ENCODE peak calls at places on chromosome 3, in four cellular contexts. X, H, K and W are unnamed samples.
A peak's percentile ranks its signal among the peaks of the same experiment; 100 is the strongest.

GRCh38 chr3:128269131-128269775 is 116.0 kb downstream of the EEFSEC start:
- DNase-seq in X (no peak), H (peak; percentile 23), K (no peak), W (no peak)

GRCh38 chr3:45640091-45640507 is 45.5 kb downstream of the LIMD1 start:
- DNase-seq in X (no peak), H (no peak), K (no peak), W (no peak)

GRCh38 chr3:193779933-193780332 is 186.9 kb downstream of the OPA1 start:
- DNase-seq in X (no peak), H (no peak), K (no peak), W (no peak)

GRCh38 chr3:171393032-171393744 is 67.0 kb downstream of the TNIK start:
- DNase-seq in X (no peak), H (peak; percentile 34), K (no peak), W (peak; percentile 93)

GRCh38 chr3:21599890-21600289 is 151.1 kb downstream of the ZNF385D start:
- DNase-seq in X (no peak), H (peak; percentile 32), K (no peak), W (no peak)

GRCh38 chr3:171783086-171783485 is 27.2 kb downstream of the PLD1 start:
- DNase-seq in X (no peak), H (no peak), K (no peak), W (no peak)

GRCh38 chr3:132020058-132020457 is 14.8 kb downstream of the CPNE4 start:
- DNase-seq in X (no peak), H (no peak), K (no peak), W (no peak)

GRCh38 chr3:122318620-122319019 is 6.4 kb upstream of the CSTA start:
- DNase-seq in X (peak; percentile 21), H (no peak), K (no peak), W (no peak)

GRCh38 chr3:133292251-133292650 is 107.6 kb upstream of the BFSP2 start:
- DNase-seq in X (no peak), H (no peak), K (no peak), W (peak; percentile 67)

GRCh38 chr3:129057249-129057648 is 3.3 kb upstream of the GP9 start:
- DNase-seq in X (no peak), H (no peak), K (no peak), W (no peak)

GRCh38 chr3:143182861-143183667 is 63.5 kb downstream of the CHST2 start:
- DNase-seq in X (no peak), H (no peak), K (no peak), W (no peak)

GRCh38 chr3:71859128-71859519 is 74.2 kb upstream of the PROK2 start:
- DNase-seq in X (no peak), H (no peak), K (peak; percentile 6), W (peak; percentile 2)

GRCh38 chr3:186414735-186415419 is 52.8 kb upstream of the DGKG start:
- DNase-seq in X (no peak), H (no peak), K (no peak), W (no peak)

GRCh38 chr3:59675495-59675894 is 625.7 kb upstream of the CFAP20DC start:
- DNase-seq in X (no peak), H (no peak), K (no peak), W (no peak)

GRCh38 chr3:131036200-131036816 is 9.6 kb downstream of the NEK11 start:
- DNase-seq in X (no peak), H (no peak), K (no peak), W (no peak)

GRCh38 chr3:120604382-120604781 is 8.2 kb downstream of the NDUFB4 start:
- DNase-seq in X (no peak), H (no peak), K (no peak), W (no peak)

GRCh38 chr3:68139897-68140296 is 485.5 kb upstream of the SUCLG2 start:
- DNase-seq in X (no peak), H (no peak), K (no peak), W (no peak)

GRCh38 chr3:10169000-10169496 is 4.3 kb downstream of the IRAK2 start:
- DNase-seq in X (no peak), H (no peak), K (no peak), W (no peak)

GRCh38 chr3:46280105-46280797 is 38.0 kb downstream of the CCR3 start:
- DNase-seq in X (peak; percentile 52), H (no peak), K (no peak), W (no peak)

GRCh38 chr3:182965861-182966366 is 14.4 kb downstream of the DCUN1D1 start:
- DNase-seq in X (no peak), H (no peak), K (no peak), W (no peak)

GRCh38 chr3:143302638-143303171 is 183.1 kb downstream of the CHST2 start:
- DNase-seq in X (peak; percentile 56), H (peak; percentile 38), K (no peak), W (no peak)

GRCh38 chr3:25588441-25589103 is 76.1 kb downstream of the TOP2B start:
- DNase-seq in X (no peak), H (no peak), K (no peak), W (no peak)

GRCh38 chr3:24185738-24186384 is 240.8 kb downstream of the NR1D2 start:
- DNase-seq in X (peak; percentile 40), H (peak; percentile 67), K (peak; percentile 47), W (peak; percentile 57)

GRCh38 chr3:6438031-6438430 is 422.9 kb upstream of the GRM7 start:
- DNase-seq in X (no peak), H (no peak), K (no peak), W (no peak)

GRCh38 chr3:78255403-78255802 is 1215.5 kb downstream of the ROBO2 start:
- DNase-seq in X (no peak), H (no peak), K (no peak), W (no peak)